ENCODE peak calls at places on chromosomes 4 and X, in five cellular contexts. One of them, this sample, is unnamed.

GRCh38 chr4:89298788-89299152 is 8.8 kb downstream of the GPRIN3 start:
- DNase-seq in ELF-1: no peak
- DNase-seq in SW480: no peak
- DNase-seq in colonic mucosa: no peak
- DNase-seq in mammary epithelial cell: peak; percentile 28
- DNase-seq in this sample: no peak

GRCh38 chr4:58301384-58301783 is 1191.2 kb upstream of the IGFBP7 start:
- DNase-seq in ELF-1: peak; percentile 17
- DNase-seq in SW480: no peak
- DNase-seq in colonic mucosa: no peak
- DNase-seq in mammary epithelial cell: no peak
- DNase-seq in this sample: no peak

GRCh38 chrX:135185795-135186443 is 14.7 kb upstream of the CT55 start:
- DNase-seq in ELF-1: peak; percentile 60
- DNase-seq in SW480: peak; percentile 60
- DNase-seq in colonic mucosa: no peak
- DNase-seq in mammary epithelial cell: peak; percentile 53
- DNase-seq in this sample: peak; percentile 51

GRCh38 chr4:85500110-85500867 is 25.3 kb downstream of the ARHGAP24 start:
- DNase-seq in ELF-1: no peak
- DNase-seq in SW480: no peak
- DNase-seq in colonic mucosa: no peak
- DNase-seq in mammary epithelial cell: peak; percentile 19
- DNase-seq in this sample: peak; percentile 78

GRCh38 chrX:10633722-10634121 is 13.3 kb upstream of the MID1 start:
- DNase-seq in ELF-1: no peak
- DNase-seq in SW480: peak; percentile 82
- DNase-seq in colonic mucosa: no peak
- DNase-seq in mammary epithelial cell: peak; percentile 90
- DNase-seq in this sample: peak; percentile 93

GRCh38 chr4:161653697-161654096 is 510.1 kb downstream of the FSTL5 start:
- DNase-seq in ELF-1: no peak
- DNase-seq in SW480: no peak
- DNase-seq in colonic mucosa: no peak
- DNase-seq in mammary epithelial cell: no peak
- DNase-seq in this sample: no peak

GRCh38 chr4:182212211-182212761 is 30.9 kb upstream of the TENM3 start:
- DNase-seq in ELF-1: peak; percentile 51
- DNase-seq in SW480: no peak
- DNase-seq in colonic mucosa: no peak
- DNase-seq in mammary epithelial cell: peak; percentile 50
- DNase-seq in this sample: no peak

GRCh38 chr4:8392591-8393190 is 47.8 kb downstream of the ACOX3 start:
- DNase-seq in ELF-1: no peak
- DNase-seq in SW480: no peak
- DNase-seq in colonic mucosa: no peak
- DNase-seq in mammary epithelial cell: no peak
- DNase-seq in this sample: no peak

GRCh38 chr4:3244002-3244401 is 5.0 kb upstream of the MSANTD1 start:
- DNase-seq in ELF-1: no peak
- DNase-seq in SW480: no peak
- DNase-seq in colonic mucosa: no peak
- DNase-seq in mammary epithelial cell: no peak
- DNase-seq in this sample: no peak

GRCh38 chrX:153763989-153764755 is at the start of gene PLXNB3:
- DNase-seq in ELF-1: peak; percentile 87
- DNase-seq in SW480: peak; percentile 80
- DNase-seq in colonic mucosa: peak; percentile 87
- DNase-seq in mammary epithelial cell: peak; percentile 76
- DNase-seq in this sample: peak; percentile 68

GRCh38 chrX:15680401-15680800 is 15.8 kb upstream of the CLTRN start:
- DNase-seq in ELF-1: no peak
- DNase-seq in SW480: peak; percentile 57
- DNase-seq in colonic mucosa: no peak
- DNase-seq in mammary epithelial cell: peak; percentile 82
- DNase-seq in this sample: peak; percentile 58

GRCh38 chr4:187544461-187545053 is 451.0 kb upstream of the ZFP42 start:
- DNase-seq in ELF-1: no peak
- DNase-seq in SW480: no peak
- DNase-seq in colonic mucosa: no peak
- DNase-seq in mammary epithelial cell: peak; percentile 1
- DNase-seq in this sample: peak; percentile 18

GRCh38 chr4:168220893-168221292 is 97.7 kb downstream of the DDX60 start:
- DNase-seq in ELF-1: no peak
- DNase-seq in SW480: no peak
- DNase-seq in colonic mucosa: no peak
- DNase-seq in mammary epithelial cell: no peak
- DNase-seq in this sample: peak; percentile 44

GRCh38 chrX:53186363-53186762 is 38.6 kb downstream of the KDM5C start:
- DNase-seq in ELF-1: no peak
- DNase-seq in SW480: peak; percentile 74
- DNase-seq in colonic mucosa: no peak
- DNase-seq in mammary epithelial cell: peak; percentile 96
- DNase-seq in this sample: peak; percentile 91

This sample was measured in bronchial epithelial cell.